ENCODE peak calls at places on chromosomes 6 and 20, in four cellular contexts. P, F, U and N are unnamed samples.
A peak's percentile ranks its signal among the peaks of the same experiment; 100 is the strongest.

GRCh38 chr6:158869604-158870417 is 50.6 kb upstream of the EZR start:
- DNase-seq in F (peak; percentile 78), U (peak; percentile 95), P (peak; percentile 91), N (peak; percentile 99)

GRCh38 chr20:19628570-19629134 is 129.4 kb upstream of the RIN2 start:
- DNase-seq in P (peak; percentile 5), F (peak; percentile 43), U (peak; percentile 70), N (peak; percentile 61)

GRCh38 chr6:48560408-48560807 is 449.4 kb upstream of the PTCHD4 start:
- DNase-seq in F (peak; percentile 9), P (no peak), U (no peak), N (no peak)

GRCh38 chr6:31113861-31114539 is 600 bp upstream of the PSORS1C1 start:
- DNase-seq in P (no peak), F (no peak), U (no peak), N (no peak)

GRCh38 chr6:155174576-155175174 is 89.1 kb upstream of the CLDN20 start:
- DNase-seq in U (peak; percentile 74), P (peak; percentile 43), F (no peak), N (peak; percentile 60)

GRCh38 chr6:83707829-83708545 is 914 bp downstream of the SNAP91 start:
- DNase-seq in U (peak; percentile 71), F (no peak), P (no peak), N (no peak)

GRCh38 chr6:148513145-148514071 is 170.8 kb downstream of the SASH1 start:
- DNase-seq in P (no peak), F (no peak), U (no peak), N (no peak)

GRCh38 chr6:106773956-106774629 is 144.7 kb downstream of the QRSL1 start:
- DNase-seq in U (no peak), F (no peak), P (no peak), N (no peak)

GRCh38 chr20:61896058-61896961 is 169.4 kb downstream of the TAF4 start:
- DNase-seq in U (peak; percentile 67), F (peak; percentile 50), P (no peak), N (peak; percentile 54)